ENCODE peak calls at places on chromosomes 11 and 22, in four cellular contexts. M is mesothelial cell of epicardium, X is tibial artery, Z is heart left ventricle. Q is an unnamed sample.

GRCh38 chr22:44080936-44081853 is 57.1 kb downstream of the PARVB start:
- DNase-seq in M (peak), Z (peak), X (peak), Q (peak)

GRCh38 chr11:79431535-79431934 is 9.3 kb downstream of the TENM4 start:
- DNase-seq in Z (no peak), M (no peak), X (no peak), Q (no peak)

GRCh38 chr22:31001124-31001770 is 32.2 kb downstream of the TUG1 start:
- DNase-seq in M (no peak), X (no peak), Z (no peak), Q (no peak)

GRCh38 chr11:129434641-129435498 is 59.2 kb downstream of the BARX2 start:
- DNase-seq in X (no peak), M (no peak), Z (no peak), Q (no peak)

GRCh38 chr22:36425977-36426523 is 38.3 kb upstream of the MYH9 start:
- DNase-seq in M (no peak), Z (peak), X (no peak), Q (no peak)

GRCh38 chr11:13668957-13669521 is 571 bp downstream of the FAR1 start:
- DNase-seq in M (peak), X (no peak), Z (peak), Q (peak)

GRCh38 chr22:40680819-40681183 is 1.5 kb downstream of the MCHR1 start:
- DNase-seq in M (no peak), Z (no peak), X (no peak), Q (no peak)

GRCh38 chr11:69518081-69518950 is 36.9 kb downstream of the LINC01488 start:
- DNase-seq in Z (no peak), M (no peak), X (no peak), Q (no peak)

GRCh38 chr11:746289-747175 is 732 bp upstream of the TALDO1 start:
- DNase-seq in Z (no peak), X (no peak), M (no peak), Q (peak)

GRCh38 chr22:27420817-27421361 is 380.7 kb downstream of the MN1 start:
- DNase-seq in M (no peak), Z (peak), X (peak), Q (no peak)

GRCh38 chr11:75631086-75631694 is 37.6 kb downstream of the MAP6 start:
- DNase-seq in Z (no peak), X (no peak), M (no peak), Q (no peak)

GRCh38 chr11:76652989-76653673 is 17.4 kb downstream of the LRRC32 start:
- DNase-seq in X (peak), Z (no peak), M (no peak), Q (no peak)

GRCh38 chr11:91790873-91791468 is 433.6 kb upstream of the FAT3 start:
- DNase-seq in M (no peak), X (no peak), Z (no peak), Q (no peak)

GRCh38 chr11:96001037-96001436 is 77.1 kb upstream of the MTMR2 start:
- DNase-seq in M (no peak), X (peak), Z (peak), Q (no peak)

GRCh38 chr22:30210235-30210831 is 36.2 kb downstream of the LIF start:
- DNase-seq in Z (no peak), X (no peak), M (no peak), Q (peak)

GRCh38 chr11:113184498-113184897 is 129.9 kb upstream of the TTC12 start:
- DNase-seq in Z (no peak), X (no peak), M (no peak), Q (no peak)

GRCh38 chr11:9982127-9982795 is 311.8 kb downstream of the SBF2 start:
- DNase-seq in X (no peak), M (no peak), Z (no peak), Q (no peak)

DNA sequence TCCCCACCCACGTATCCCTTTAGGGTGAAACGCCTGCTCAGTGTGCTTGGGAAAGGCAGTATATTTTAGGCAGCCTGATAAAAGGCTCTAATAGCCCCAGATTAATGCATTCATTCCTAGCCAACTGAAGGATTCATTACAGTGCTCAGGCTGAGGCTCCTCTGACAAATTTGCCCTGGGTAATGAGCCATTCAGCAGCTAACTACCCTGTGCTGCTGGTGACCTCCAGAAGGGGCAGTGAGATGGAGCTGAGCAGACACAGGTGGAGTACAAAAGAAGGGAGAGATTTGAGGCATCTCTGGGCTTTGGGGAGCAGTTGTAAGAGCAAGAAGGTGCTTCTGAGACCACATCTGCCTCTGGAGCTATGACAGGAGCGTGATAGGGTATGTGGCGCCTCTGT is 817.0 kb downstream of the NTM start:
- DNase-seq in X (no peak), M (no peak), Z (no peak), Q (no peak)
- TF ChIP-seq CTCF in X (no peak), M (no peak), Z (no peak), Q (no peak)

GRCh38 chr11:114942207-114942606 is 263.9 kb downstream of the NXPE2 start:
- DNase-seq in X (no peak), Z (no peak), M (no peak), Q (no peak)
- TF ChIP-seq CTCF in X (no peak), Z (no peak), M (no peak), Q (no peak)

DNA sequence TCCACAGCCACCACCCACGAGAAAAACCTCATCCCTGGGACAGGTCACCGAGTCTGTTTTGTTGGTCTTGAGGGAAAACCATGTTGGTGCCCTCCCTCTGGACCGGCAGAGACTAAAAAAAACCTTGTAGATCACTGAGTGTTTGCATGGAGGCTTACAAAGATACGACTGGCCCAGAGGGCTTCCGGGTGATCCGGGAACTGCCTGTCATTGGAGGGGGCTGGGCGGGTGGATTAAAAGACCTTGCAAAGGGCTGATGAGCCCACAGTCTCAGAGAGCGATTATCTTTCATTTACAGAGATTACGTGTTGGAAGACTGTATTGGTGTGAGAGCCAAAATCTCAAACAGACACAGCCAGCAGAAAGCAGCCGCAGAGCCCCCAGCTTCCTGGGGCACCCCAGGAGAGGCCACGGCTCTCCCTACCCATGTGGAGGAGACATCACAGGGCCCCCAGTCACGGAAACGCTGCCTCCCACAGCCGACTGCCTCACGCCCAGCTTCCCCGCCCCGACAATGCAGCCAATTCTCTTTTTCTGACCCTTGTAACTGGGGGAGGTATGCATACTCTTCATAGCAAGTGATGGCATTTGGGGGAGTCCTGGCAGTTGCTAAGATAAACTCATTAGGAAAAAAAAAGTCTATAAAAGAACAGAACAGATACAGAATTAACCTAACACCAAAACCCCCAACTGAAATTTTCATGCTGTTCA is 426.4 kb downstream of the CTTN start:
- DNase-seq in X (no peak), Z (no peak), M (no peak), Q (peak)
- TF ChIP-seq CTCF in X (no peak), Z (no peak), M (no peak), Q (no peak)

GRCh38 chr11:83659466-83659865 is 373.3 kb upstream of the CCDC90B start:
- DNase-seq in X (no peak), Z (no peak), M (no peak), Q (no peak)
- TF ChIP-seq CTCF in X (no peak), Z (no peak), M (no peak), Q (no peak)